ENCODE peak calls at places on chromosomes 2 and 18, in four cellular contexts. U is H1, B is DND-41, R is substantia nigra. Z is an unnamed sample.

GRCh38 chr2:86430368-86430767 is 10.8 kb upstream of the KDM3A start:
- DNase-seq in U (no peak), B (no peak), R (no peak), Z (no peak)

GRCh38 chr2:210782222-210782621 is 225.8 kb downstream of the CPS1 start:
- DNase-seq in U (no peak), B (no peak), R (no peak), Z (no peak)

GRCh38 chr2:3462493-3463104 is 56.7 kb downstream of the ADI1 start:
- DNase-seq in U (no peak), B (no peak), R (no peak), Z (no peak)

GRCh38 chr18:75691483-75691882 is 264.0 kb upstream of the SMIM21 start:
- DNase-seq in U (no peak), B (no peak), R (no peak), Z (no peak)

GRCh38 chr2:11243512-11243911 is 88.2 kb downstream of the SLC66A3 start:
- DNase-seq in U (no peak), B (no peak), R (no peak), Z (no peak)

GRCh38 chr2:60821133-60821469 is 60.3 kb upstream of the REL start:
- DNase-seq in U (no peak), B (no peak), R (no peak), Z (no peak)

GRCh38 chr18:75070625-75071483 is 138.1 kb downstream of the PTGR3 start:
- DNase-seq in U (no peak), B (peak; percentile 79), R (no peak), Z (no peak)

GRCh38 chr2:144431384-144431783 is 88.5 kb downstream of the ZEB2 start:
- DNase-seq in U (no peak), B (no peak), R (no peak), Z (no peak)

GRCh38 chr2:210842896-210843295 is 286.5 kb downstream of the CPS1 start:
- DNase-seq in U (no peak), B (no peak), R (no peak), Z (no peak)

GRCh38 chr18:26089247-26090129 is 925 bp downstream of the SS18 start:
- DNase-seq in U (no peak), B (peak; percentile 30), R (no peak), Z (no peak)

GRCh38 chr2:231113489-231113888 is 11.4 kb downstream of the HTR2B start:
- DNase-seq in U (no peak), B (no peak), R (no peak), Z (no peak)

GRCh38 chr18:33817096-33817495 is 239.1 kb downstream of the ASXL3 start:
- DNase-seq in U (peak; percentile 29), B (no peak), R (no peak), Z (no peak)

GRCh38 chr2:100767224-100767653 is 52.7 kb upstream of the NPAS2 start:
- DNase-seq in U (no peak), B (no peak), R (no peak), Z (no peak)

GRCh38 chr2:36478332-36478738 is 119.6 kb downstream of the FEZ2 start:
- DNase-seq in U (no peak), B (no peak), R (no peak), Z (no peak)

GRCh38 chr2:219574509-219575311 is 2.6 kb downstream of the INHA start:
- DNase-seq in U (no peak), B (no peak), R (no peak), Z (no peak)

GRCh38 chr18:48036191-48036590 is 105.7 kb upstream of the SMAD2 start:
- DNase-seq in U (no peak), B (no peak), R (no peak), Z (no peak)

GRCh38 chr2:37854676-37855282 is 70.3 kb upstream of the RMDN2 start:
- DNase-seq in U (no peak), B (no peak), R (no peak), Z (no peak)
- H3K27ac ChIP-seq in U (no peak overlapping the region), B (no peak overlapping the region), R (no peak overlapping the region), Z (no peak overlapping the region)

GRCh38 chr18:49648811-49649210 is 87.0 kb downstream of the LIPG start:
- DNase-seq in U (no peak), B (no peak), R (no peak), Z (no peak)
- H3K27ac ChIP-seq in U (no peak overlapping the region), B (no peak overlapping the region), R (no peak overlapping the region), Z (no peak overlapping the region)

GRCh38 chr2:55926246-55926645 is 2.7 kb upstream of the EFEMP1 start:
- DNase-seq in U (no peak), B (no peak), R (no peak), Z (no peak)

GRCh38 chr2:55922488-55922887 is 1.1 kb downstream of the EFEMP1 start:
- DNase-seq in U (no peak), B (no peak), R (no peak), Z (no peak)

GRCh38 chr2:55923978-55924325 is 370 bp upstream of the EFEMP1 start:
- DNase-seq in U (no peak), B (no peak), R (no peak), Z (no peak)

GRCh38 chr2:55926974-55927373 is 3.4 kb upstream of the EFEMP1 start:
- DNase-seq in U (no peak), B (no peak), R (no peak), Z (no peak)

GRCh38 chr2:55923091-55923977 is at the start of gene EFEMP1:
- DNase-seq in U (no peak), B (no peak), R (peak; percentile 57), Z (peak; percentile 15)
- H3K27ac ChIP-seq in U (no peak within 1 kb of the TSS), B (no peak within 1 kb of the TSS), R (peak within 1 kb of the TSS; percentile 47), Z (peak within 1 kb of the TSS; percentile 72)

GRCh38 chr2:240899468-240899865 is 3.5 kb upstream of the MAB21L4 start:
- DNase-seq in U (no peak), B (no peak), R (no peak), Z (no peak)
- H3K27ac ChIP-seq in U (no peak overlapping the region), B (no peak overlapping the region), R (no peak overlapping the region), Z (no peak overlapping the region)

GRCh38 chr2:149028377-149028776 is 10.1 kb upstream of the LYPD6B start:
- DNase-seq in U (no peak), B (no peak), R (no peak), Z (no peak)

GRCh38 chr2:149028891-149029290 is 9.6 kb upstream of the LYPD6B start:
- DNase-seq in U (no peak), B (no peak), R (no peak), Z (no peak)

GRCh38 chr2:149029312-149029965 is 9.1 kb upstream of the LYPD6B start:
- DNase-seq in U (no peak), B (no peak), R (no peak), Z (no peak)

GRCh38 chr2:149031396-149031795 is 7.1 kb upstream of the LYPD6B start:
- DNase-seq in U (no peak), B (no peak), R (no peak), Z (no peak)

GRCh38 chr2:149027602-149028250 is 10.8 kb upstream of the LYPD6B start:
- DNase-seq in U (no peak), B (no peak), R (no peak), Z (no peak)
- H3K27ac ChIP-seq in U (no peak overlapping the region), B (no peak overlapping the region), R (no peak overlapping the region), Z (no peak overlapping the region)

GRCh38 chr2:205273627-205274026 is 408.7 kb upstream of the NRP2 start:
- DNase-seq in U (no peak), B (no peak), R (no peak), Z (no peak)
- H3K27ac ChIP-seq in U (peak overlapping the region; percentile 28), B (no peak overlapping the region), R (no peak overlapping the region), Z (no peak overlapping the region)

DNA sequence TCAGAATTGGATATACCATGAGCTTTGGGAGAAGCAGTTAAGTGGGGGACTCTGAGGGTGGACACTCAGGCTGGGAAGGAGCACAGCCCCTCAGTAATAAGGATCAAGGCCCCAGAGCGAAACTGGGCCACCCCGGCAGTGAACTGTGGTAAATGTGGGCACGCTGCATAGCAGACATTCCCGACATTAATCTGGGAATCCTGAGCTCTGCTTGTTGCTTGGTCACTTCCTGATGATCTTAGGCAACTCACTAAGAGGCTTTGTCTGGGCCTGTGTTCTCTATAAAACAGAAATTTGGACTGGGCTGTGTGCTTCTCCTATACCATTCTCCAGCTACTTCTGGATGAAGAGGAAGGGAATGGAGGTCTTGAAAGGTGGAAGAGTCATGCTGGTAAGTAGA is 4.8 kb downstream of the TGFBRAP1 start:
- DNase-seq in U (no peak), B (no peak), R (no peak), Z (no peak)
- H3K27ac ChIP-seq in U (no peak overlapping the region), B (no peak overlapping the region), R (no peak overlapping the region), Z (no peak overlapping the region)

GRCh38 chr2:120502761-120503160 is 156.8 kb downstream of the INHBB start:
- DNase-seq in U (no peak), B (no peak), R (no peak), Z (no peak)

GRCh38 chr2:120499784-120500495 is 154.0 kb downstream of the INHBB start:
- DNase-seq in U (no peak), B (no peak), R (no peak), Z (no peak)

GRCh38 chr2:120503206-120503792 is 157.4 kb downstream of the INHBB start:
- DNase-seq in U (no peak), B (no peak), R (no peak), Z (no peak)

GRCh38 chr2:120502357-120502756 is 156.4 kb downstream of the INHBB start:
- DNase-seq in U (no peak), B (no peak), R (no peak), Z (no peak)

DNA sequence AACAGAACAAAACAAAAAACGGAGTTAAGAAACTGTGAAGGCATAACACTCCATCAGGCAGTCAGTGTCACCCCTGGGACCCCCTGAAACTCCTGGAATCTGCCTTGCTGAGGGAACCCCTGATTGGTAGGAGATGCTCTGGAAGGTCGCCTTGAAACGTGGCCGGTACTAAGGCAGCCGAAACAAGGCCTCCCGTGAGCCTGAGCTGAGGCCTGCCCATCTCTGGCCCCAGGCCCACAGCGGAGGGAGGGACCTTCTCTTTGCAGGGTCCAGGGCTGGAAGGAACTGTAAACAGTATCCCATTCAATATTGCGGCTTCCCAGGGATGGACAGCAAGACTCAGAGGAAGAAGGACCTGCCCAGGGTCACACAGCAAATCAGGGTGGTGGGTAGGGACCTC is 155.7 kb downstream of the INHBB start:
- DNase-seq in U (no peak), B (no peak), R (no peak), Z (no peak)
- H3K27ac ChIP-seq in U (no peak overlapping the region), B (no peak overlapping the region), R (no peak overlapping the region), Z (no peak overlapping the region)

DNA sequence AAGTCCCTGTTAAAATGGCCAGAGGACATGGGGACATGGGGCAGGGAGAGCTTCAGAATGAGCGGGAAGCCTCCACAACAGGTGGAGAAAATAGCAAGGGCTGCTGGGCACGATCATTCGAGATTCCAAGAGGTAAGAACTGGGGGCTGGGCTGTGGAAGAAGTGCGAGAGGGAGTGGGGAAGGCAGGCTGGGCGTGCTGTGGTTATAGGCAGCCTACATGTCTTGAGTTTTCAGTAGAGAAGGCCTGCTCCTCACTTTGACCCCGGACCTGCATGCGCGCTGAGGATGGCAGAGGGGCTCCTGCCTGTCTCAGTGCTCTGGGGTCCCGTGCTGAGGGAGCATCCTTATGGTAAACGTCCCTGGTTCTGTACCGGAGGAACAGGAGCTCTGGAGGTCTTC is 115.5 kb downstream of the AGAP1 start:
- DNase-seq in U (no peak), B (no peak), R (no peak), Z (no peak)
- H3K27ac ChIP-seq in U (no peak overlapping the region), B (no peak overlapping the region), R (peak overlapping the region; percentile 95), Z (peak overlapping the region; percentile 42)

Z was measured in caudate nucleus.